ENCODE peak calls at places on chromosomes 13 and 19, in nine cellular contexts. One of them, this sample, is unnamed.

GRCh38 chr13:29441301-29441700 is 154.2 kb downstream of the SLC7A1 start:
- DNase-seq in GF-D8: no peak
- DNase-seq in stomach: no peak
- DNase-seq in astrocyte of the spinal cord: no peak
- DNase-seq in posterior cingulate gyrus: no peak
- DNase-seq in dermis blood vessel endothelial cell: no peak
- DNase-seq in stimulated activated CD4-positive, alpha-beta T cell treated with anti-CD3 and anti-CD28 coated beads, Interleukin-15, amount 100 ng/mL, for 1 hour: no peak
- DNase-seq in tibial artery: no peak
- DNase-seq in T follicular helper cell: no peak
- DNase-seq in this sample: no peak

GRCh38 chr19:2358548-2359173 is 1.4 kb upstream of the TMPRSS9 start:
- DNase-seq in GF-D8: no peak
- DNase-seq in stomach: no peak
- DNase-seq in astrocyte of the spinal cord: no peak
- DNase-seq in posterior cingulate gyrus: no peak
- DNase-seq in dermis blood vessel endothelial cell: no peak
- DNase-seq in stimulated activated CD4-positive, alpha-beta T cell treated with anti-CD3 and anti-CD28 coated beads, Interleukin-15, amount 100 ng/mL, for 1 hour: no peak
- DNase-seq in tibial artery: no peak
- DNase-seq in T follicular helper cell: no peak
- DNase-seq in this sample: no peak

GRCh38 chr13:73228546-73228945 is 169.7 kb downstream of the KLF5 start:
- DNase-seq in GF-D8: no peak
- DNase-seq in stomach: no peak
- DNase-seq in astrocyte of the spinal cord: peak; percentile 56
- DNase-seq in posterior cingulate gyrus: no peak
- DNase-seq in dermis blood vessel endothelial cell: no peak
- DNase-seq in stimulated activated CD4-positive, alpha-beta T cell treated with anti-CD3 and anti-CD28 coated beads, Interleukin-15, amount 100 ng/mL, for 1 hour: no peak
- DNase-seq in tibial artery: no peak
- DNase-seq in T follicular helper cell: no peak
- DNase-seq in this sample: no peak

GRCh38 chr13:93116809-93117208 is 109.8 kb upstream of the GPC6 start:
- DNase-seq in GF-D8: no peak
- DNase-seq in stomach: no peak
- DNase-seq in astrocyte of the spinal cord: no peak
- DNase-seq in posterior cingulate gyrus: no peak
- DNase-seq in dermis blood vessel endothelial cell: no peak
- DNase-seq in stimulated activated CD4-positive, alpha-beta T cell treated with anti-CD3 and anti-CD28 coated beads, Interleukin-15, amount 100 ng/mL, for 1 hour: no peak
- DNase-seq in tibial artery: no peak
- DNase-seq in T follicular helper cell: no peak
- DNase-seq in this sample: no peak

GRCh38 chr13:48853381-48854102 is 122.2 kb upstream of the FNDC3A start:
- DNase-seq in GF-D8: peak; percentile 70
- DNase-seq in stomach: no peak
- DNase-seq in astrocyte of the spinal cord: peak; percentile 53
- DNase-seq in posterior cingulate gyrus: no peak
- DNase-seq in dermis blood vessel endothelial cell: peak; percentile 69
- DNase-seq in stimulated activated CD4-positive, alpha-beta T cell treated with anti-CD3 and anti-CD28 coated beads, Interleukin-15, amount 100 ng/mL, for 1 hour: no peak
- DNase-seq in tibial artery: no peak
- DNase-seq in T follicular helper cell: no peak
- DNase-seq in this sample: no peak

GRCh38 chr13:30173301-30173605 is 134.1 kb downstream of the KATNAL1 start:
- DNase-seq in GF-D8: no peak
- DNase-seq in stomach: no peak
- DNase-seq in astrocyte of the spinal cord: no peak
- DNase-seq in posterior cingulate gyrus: no peak
- DNase-seq in dermis blood vessel endothelial cell: no peak
- DNase-seq in stimulated activated CD4-positive, alpha-beta T cell treated with anti-CD3 and anti-CD28 coated beads, Interleukin-15, amount 100 ng/mL, for 1 hour: no peak
- DNase-seq in tibial artery: no peak
- DNase-seq in T follicular helper cell: no peak
- DNase-seq in this sample: no peak

GRCh38 chr19:10604460-10604980 is 17.4 kb upstream of the AP1M2 start:
- DNase-seq in GF-D8: peak; percentile 66
- DNase-seq in stomach: peak; percentile 35
- DNase-seq in astrocyte of the spinal cord: no peak
- DNase-seq in posterior cingulate gyrus: no peak
- DNase-seq in dermis blood vessel endothelial cell: peak; percentile 77
- DNase-seq in stimulated activated CD4-positive, alpha-beta T cell treated with anti-CD3 and anti-CD28 coated beads, Interleukin-15, amount 100 ng/mL, for 1 hour: no peak
- DNase-seq in tibial artery: no peak
- DNase-seq in T follicular helper cell: no peak
- DNase-seq in this sample: no peak

GRCh38 chr19:32231020-32231419 is 114.4 kb upstream of the ZNF507 start:
- DNase-seq in GF-D8: no peak
- DNase-seq in stomach: no peak
- DNase-seq in astrocyte of the spinal cord: no peak
- DNase-seq in posterior cingulate gyrus: no peak
- DNase-seq in dermis blood vessel endothelial cell: no peak
- DNase-seq in stimulated activated CD4-positive, alpha-beta T cell treated with anti-CD3 and anti-CD28 coated beads, Interleukin-15, amount 100 ng/mL, for 1 hour: no peak
- DNase-seq in tibial artery: no peak
- DNase-seq in T follicular helper cell: no peak
- DNase-seq in this sample: no peak

GRCh38 chr19:45477713-45478453 is 10.1 kb downstream of the FOSB start:
- DNase-seq in GF-D8: no peak
- DNase-seq in stomach: no peak
- DNase-seq in astrocyte of the spinal cord: no peak
- DNase-seq in posterior cingulate gyrus: no peak
- DNase-seq in dermis blood vessel endothelial cell: no peak
- DNase-seq in stimulated activated CD4-positive, alpha-beta T cell treated with anti-CD3 and anti-CD28 coated beads, Interleukin-15, amount 100 ng/mL, for 1 hour: no peak
- DNase-seq in tibial artery: no peak
- DNase-seq in T follicular helper cell: no peak
- DNase-seq in this sample: no peak

GRCh38 chr19:34577056-34577455 is 95.5 kb downstream of the WTIP start:
- DNase-seq in GF-D8: no peak
- DNase-seq in stomach: no peak
- DNase-seq in astrocyte of the spinal cord: no peak
- DNase-seq in posterior cingulate gyrus: no peak
- DNase-seq in dermis blood vessel endothelial cell: no peak
- DNase-seq in stimulated activated CD4-positive, alpha-beta T cell treated with anti-CD3 and anti-CD28 coated beads, Interleukin-15, amount 100 ng/mL, for 1 hour: no peak
- DNase-seq in tibial artery: no peak
- DNase-seq in T follicular helper cell: no peak
- DNase-seq in this sample: no peak